ENCODE peak calls at places on chromosomes 11 and 22, in ten cellular contexts. One of them, this sample, is unnamed.

GRCh38 chr11:131985769-131986393 is 615.5 kb downstream of the NTM start:
- DNase-seq in GM12864: no peak
- DNase-seq in T1000: no peak
- DNase-seq in AG09319: peak
- DNase-seq in NCI-H2227 treated with DMSO at 0.1 percent for 48 hours: no peak
- DNase-seq in CD4-positive, alpha-beta memory T cell: no peak
- DNase-seq in activated naive CD4-positive, alpha-beta T cell treated with anti-CD3 and anti-CD28 coated beads, Interleukin-2, amount 10 ng/mL, durations not matched to agents 7 days and 5 days: no peak
- DNase-seq in left colon: no peak
- DNase-seq in ACHN: no peak
- DNase-seq in CD4-positive, alpha-beta T cell: no peak
- DNase-seq in this sample: no peak

GRCh38 chr22:46451741-46452140 is 85.7 kb downstream of the CELSR1 start:
- DNase-seq in GM12864: no peak
- DNase-seq in T1000: no peak
- DNase-seq in AG09319: no peak
- DNase-seq in NCI-H2227 treated with DMSO at 0.1 percent for 48 hours: no peak
- DNase-seq in CD4-positive, alpha-beta memory T cell: no peak
- DNase-seq in activated naive CD4-positive, alpha-beta T cell treated with anti-CD3 and anti-CD28 coated beads, Interleukin-2, amount 10 ng/mL, durations not matched to agents 7 days and 5 days: no peak
- DNase-seq in left colon: no peak
- DNase-seq in ACHN: no peak
- DNase-seq in CD4-positive, alpha-beta T cell: no peak
- DNase-seq in this sample: no peak

GRCh38 chr11:45096636-45097035 is 49.8 kb upstream of the PRDM11 start:
- DNase-seq in GM12864: no peak
- DNase-seq in T1000: no peak
- DNase-seq in AG09319: no peak
- DNase-seq in NCI-H2227 treated with DMSO at 0.1 percent for 48 hours: no peak
- DNase-seq in CD4-positive, alpha-beta memory T cell: no peak
- DNase-seq in activated naive CD4-positive, alpha-beta T cell treated with anti-CD3 and anti-CD28 coated beads, Interleukin-2, amount 10 ng/mL, durations not matched to agents 7 days and 5 days: no peak
- DNase-seq in left colon: no peak
- DNase-seq in ACHN: no peak
- DNase-seq in CD4-positive, alpha-beta T cell: no peak
- DNase-seq in this sample: no peak

GRCh38 chr11:75946531-75947530 is 131.8 kb downstream of the UVRAG start:
- DNase-seq in GM12864: no peak
- DNase-seq in T1000: no peak
- DNase-seq in AG09319: no peak
- DNase-seq in NCI-H2227 treated with DMSO at 0.1 percent for 48 hours: no peak
- DNase-seq in CD4-positive, alpha-beta memory T cell: no peak
- DNase-seq in activated naive CD4-positive, alpha-beta T cell treated with anti-CD3 and anti-CD28 coated beads, Interleukin-2, amount 10 ng/mL, durations not matched to agents 7 days and 5 days: no peak
- DNase-seq in left colon: no peak
- DNase-seq in ACHN: no peak
- DNase-seq in CD4-positive, alpha-beta T cell: no peak
- DNase-seq in this sample: no peak

GRCh38 chr11:45560153-45560934 is 105.1 kb downstream of the CHST1 start:
- DNase-seq in GM12864: no peak
- DNase-seq in T1000: no peak
- DNase-seq in AG09319: no peak
- DNase-seq in NCI-H2227 treated with DMSO at 0.1 percent for 48 hours: no peak
- DNase-seq in CD4-positive, alpha-beta memory T cell: no peak
- DNase-seq in activated naive CD4-positive, alpha-beta T cell treated with anti-CD3 and anti-CD28 coated beads, Interleukin-2, amount 10 ng/mL, durations not matched to agents 7 days and 5 days: no peak
- DNase-seq in left colon: no peak
- DNase-seq in ACHN: no peak
- DNase-seq in CD4-positive, alpha-beta T cell: no peak
- DNase-seq in this sample: no peak

GRCh38 chr22:37281646-37282384 is 493 bp upstream of the CYTH4 start:
- DNase-seq in GM12864: no peak
- DNase-seq in T1000: no peak
- DNase-seq in AG09319: no peak
- DNase-seq in NCI-H2227 treated with DMSO at 0.1 percent for 48 hours: no peak
- DNase-seq in CD4-positive, alpha-beta memory T cell: no peak
- DNase-seq in activated naive CD4-positive, alpha-beta T cell treated with anti-CD3 and anti-CD28 coated beads, Interleukin-2, amount 10 ng/mL, durations not matched to agents 7 days and 5 days: no peak
- DNase-seq in left colon: no peak
- DNase-seq in ACHN: no peak
- DNase-seq in CD4-positive, alpha-beta T cell: no peak
- DNase-seq in this sample: no peak

GRCh38 chr11:46450846-46451470 is 59.4 kb upstream of the CHRM4 start:
- DNase-seq in GM12864: no peak
- DNase-seq in T1000: no peak
- DNase-seq in AG09319: no peak
- DNase-seq in NCI-H2227 treated with DMSO at 0.1 percent for 48 hours: no peak
- DNase-seq in CD4-positive, alpha-beta memory T cell: no peak
- DNase-seq in activated naive CD4-positive, alpha-beta T cell treated with anti-CD3 and anti-CD28 coated beads, Interleukin-2, amount 10 ng/mL, durations not matched to agents 7 days and 5 days: no peak
- DNase-seq in left colon: no peak
- DNase-seq in ACHN: no peak
- DNase-seq in CD4-positive, alpha-beta T cell: no peak
- DNase-seq in this sample: no peak

GRCh38 chr22:37674951-37675929 is at the start of gene LGALS1:
- DNase-seq in GM12864: peak
- DNase-seq in T1000: peak
- DNase-seq in AG09319: peak
- DNase-seq in NCI-H2227 treated with DMSO at 0.1 percent for 48 hours: peak
- DNase-seq in CD4-positive, alpha-beta memory T cell: peak
- DNase-seq in activated naive CD4-positive, alpha-beta T cell treated with anti-CD3 and anti-CD28 coated beads, Interleukin-2, amount 10 ng/mL, durations not matched to agents 7 days and 5 days: peak
- DNase-seq in left colon: peak
- DNase-seq in ACHN: peak
- DNase-seq in CD4-positive, alpha-beta T cell: peak
- DNase-seq in this sample: peak

GRCh38 chr11:130037058-130037457 is 32.6 kb upstream of the APLP2 start:
- DNase-seq in GM12864: no peak
- DNase-seq in T1000: no peak
- DNase-seq in AG09319: peak
- DNase-seq in NCI-H2227 treated with DMSO at 0.1 percent for 48 hours: no peak
- DNase-seq in CD4-positive, alpha-beta memory T cell: no peak
- DNase-seq in activated naive CD4-positive, alpha-beta T cell treated with anti-CD3 and anti-CD28 coated beads, Interleukin-2, amount 10 ng/mL, durations not matched to agents 7 days and 5 days: no peak
- DNase-seq in left colon: no peak
- DNase-seq in ACHN: peak
- DNase-seq in CD4-positive, alpha-beta T cell: no peak
- DNase-seq in this sample: no peak

GRCh38 chr11:16603890-16604783 is 134.3 kb upstream of the C11orf58 start:
- DNase-seq in GM12864: no peak
- DNase-seq in T1000: peak
- DNase-seq in AG09319: no peak
- DNase-seq in NCI-H2227 treated with DMSO at 0.1 percent for 48 hours: no peak
- DNase-seq in CD4-positive, alpha-beta memory T cell: no peak
- DNase-seq in activated naive CD4-positive, alpha-beta T cell treated with anti-CD3 and anti-CD28 coated beads, Interleukin-2, amount 10 ng/mL, durations not matched to agents 7 days and 5 days: no peak
- DNase-seq in left colon: no peak
- DNase-seq in ACHN: peak
- DNase-seq in CD4-positive, alpha-beta T cell: no peak
- DNase-seq in this sample: no peak

GRCh38 chr11:788953-789940 is 643 bp downstream of the CEND1 start:
- DNase-seq in GM12864: no peak
- DNase-seq in T1000: no peak
- DNase-seq in AG09319: no peak
- DNase-seq in NCI-H2227 treated with DMSO at 0.1 percent for 48 hours: no peak
- DNase-seq in CD4-positive, alpha-beta memory T cell: no peak
- DNase-seq in activated naive CD4-positive, alpha-beta T cell treated with anti-CD3 and anti-CD28 coated beads, Interleukin-2, amount 10 ng/mL, durations not matched to agents 7 days and 5 days: no peak
- DNase-seq in left colon: no peak
- DNase-seq in ACHN: no peak
- DNase-seq in CD4-positive, alpha-beta T cell: no peak
- DNase-seq in this sample: no peak

GRCh38 chr22:49677495-49677889 is 150.2 kb downstream of the BRD1 start:
- DNase-seq in GM12864: no peak
- DNase-seq in T1000: no peak
- DNase-seq in AG09319: no peak
- DNase-seq in NCI-H2227 treated with DMSO at 0.1 percent for 48 hours: no peak
- DNase-seq in CD4-positive, alpha-beta memory T cell: no peak
- DNase-seq in activated naive CD4-positive, alpha-beta T cell treated with anti-CD3 and anti-CD28 coated beads, Interleukin-2, amount 10 ng/mL, durations not matched to agents 7 days and 5 days: no peak
- DNase-seq in left colon: no peak
- DNase-seq in ACHN: no peak
- DNase-seq in CD4-positive, alpha-beta T cell: no peak
- DNase-seq in this sample: no peak

GRCh38 chr22:19663821-19664325 is 50.4 kb upstream of the SEPTIN5 start:
- DNase-seq in GM12864: no peak
- DNase-seq in T1000: no peak
- DNase-seq in AG09319: no peak
- DNase-seq in NCI-H2227 treated with DMSO at 0.1 percent for 48 hours: peak
- DNase-seq in CD4-positive, alpha-beta memory T cell: no peak
- DNase-seq in activated naive CD4-positive, alpha-beta T cell treated with anti-CD3 and anti-CD28 coated beads, Interleukin-2, amount 10 ng/mL, durations not matched to agents 7 days and 5 days: no peak
- DNase-seq in left colon: no peak
- DNase-seq in ACHN: no peak
- DNase-seq in CD4-positive, alpha-beta T cell: no peak
- DNase-seq in this sample: no peak

GRCh38 chr11:31958086-31958735 is 132.7 kb upstream of the RCN1 start:
- DNase-seq in GM12864: no peak
- DNase-seq in T1000: no peak
- DNase-seq in AG09319: no peak
- DNase-seq in NCI-H2227 treated with DMSO at 0.1 percent for 48 hours: no peak
- DNase-seq in CD4-positive, alpha-beta memory T cell: peak
- DNase-seq in activated naive CD4-positive, alpha-beta T cell treated with anti-CD3 and anti-CD28 coated beads, Interleukin-2, amount 10 ng/mL, durations not matched to agents 7 days and 5 days: peak
- DNase-seq in left colon: no peak
- DNase-seq in ACHN: peak
- DNase-seq in CD4-positive, alpha-beta T cell: peak
- DNase-seq in this sample: peak

GRCh38 chr11:32615422-32615821 is 31.8 kb downstream of the EIF3M start:
- DNase-seq in GM12864: no peak
- DNase-seq in T1000: no peak
- DNase-seq in AG09319: no peak
- DNase-seq in NCI-H2227 treated with DMSO at 0.1 percent for 48 hours: no peak
- DNase-seq in CD4-positive, alpha-beta memory T cell: no peak
- DNase-seq in activated naive CD4-positive, alpha-beta T cell treated with anti-CD3 and anti-CD28 coated beads, Interleukin-2, amount 10 ng/mL, durations not matched to agents 7 days and 5 days: no peak
- DNase-seq in left colon: no peak
- DNase-seq in ACHN: peak
- DNase-seq in CD4-positive, alpha-beta T cell: no peak
- DNase-seq in this sample: no peak

GRCh38 chr11:114272311-114272710 is 23.9 kb upstream of the NNMT start:
- DNase-seq in GM12864: no peak
- DNase-seq in T1000: no peak
- DNase-seq in AG09319: no peak
- DNase-seq in NCI-H2227 treated with DMSO at 0.1 percent for 48 hours: no peak
- DNase-seq in CD4-positive, alpha-beta memory T cell: no peak
- DNase-seq in activated naive CD4-positive, alpha-beta T cell treated with anti-CD3 and anti-CD28 coated beads, Interleukin-2, amount 10 ng/mL, durations not matched to agents 7 days and 5 days: no peak
- DNase-seq in left colon: no peak
- DNase-seq in ACHN: no peak
- DNase-seq in CD4-positive, alpha-beta T cell: no peak
- DNase-seq in this sample: no peak

GRCh38 chr11:64146036-64146943 is 19.6 kb downstream of the MACROD1 start:
- DNase-seq in GM12864: no peak
- DNase-seq in T1000: peak
- DNase-seq in AG09319: no peak
- DNase-seq in NCI-H2227 treated with DMSO at 0.1 percent for 48 hours: peak
- DNase-seq in CD4-positive, alpha-beta memory T cell: peak
- DNase-seq in activated naive CD4-positive, alpha-beta T cell treated with anti-CD3 and anti-CD28 coated beads, Interleukin-2, amount 10 ng/mL, durations not matched to agents 7 days and 5 days: peak
- DNase-seq in left colon: peak
- DNase-seq in ACHN: peak
- DNase-seq in CD4-positive, alpha-beta T cell: peak
- DNase-seq in this sample: peak

GRCh38 chr11:117316197-117316961 is at the start of gene BACE1:
- DNase-seq in GM12864: no peak
- DNase-seq in T1000: peak
- DNase-seq in AG09319: peak
- DNase-seq in NCI-H2227 treated with DMSO at 0.1 percent for 48 hours: peak
- DNase-seq in CD4-positive, alpha-beta memory T cell: peak
- DNase-seq in activated naive CD4-positive, alpha-beta T cell treated with anti-CD3 and anti-CD28 coated beads, Interleukin-2, amount 10 ng/mL, durations not matched to agents 7 days and 5 days: peak
- DNase-seq in left colon: peak
- DNase-seq in ACHN: peak
- DNase-seq in CD4-positive, alpha-beta T cell: no peak
- DNase-seq in this sample: no peak

GRCh38 chr11:48216510-48216909 is at the start of gene OR4B1:
- DNase-seq in GM12864: no peak
- DNase-seq in T1000: no peak
- DNase-seq in AG09319: no peak
- DNase-seq in NCI-H2227 treated with DMSO at 0.1 percent for 48 hours: no peak
- DNase-seq in CD4-positive, alpha-beta memory T cell: no peak
- DNase-seq in activated naive CD4-positive, alpha-beta T cell treated with anti-CD3 and anti-CD28 coated beads, Interleukin-2, amount 10 ng/mL, durations not matched to agents 7 days and 5 days: no peak
- DNase-seq in left colon: no peak
- DNase-seq in ACHN: no peak
- DNase-seq in CD4-positive, alpha-beta T cell: no peak
- DNase-seq in this sample: no peak

GRCh38 chr11:27211370-27212127 is 151.5 kb downstream of the CCDC34 start:
- DNase-seq in GM12864: no peak
- DNase-seq in T1000: no peak
- DNase-seq in AG09319: no peak
- DNase-seq in NCI-H2227 treated with DMSO at 0.1 percent for 48 hours: no peak
- DNase-seq in CD4-positive, alpha-beta memory T cell: no peak
- DNase-seq in activated naive CD4-positive, alpha-beta T cell treated with anti-CD3 and anti-CD28 coated beads, Interleukin-2, amount 10 ng/mL, durations not matched to agents 7 days and 5 days: peak
- DNase-seq in left colon: no peak
- DNase-seq in ACHN: peak
- DNase-seq in CD4-positive, alpha-beta T cell: no peak
- DNase-seq in this sample: no peak

GRCh38 chr11:44324787-44325525 is 15.0 kb upstream of the ALX4 start:
- DNase-seq in GM12864: no peak
- DNase-seq in T1000: no peak
- DNase-seq in AG09319: no peak
- DNase-seq in NCI-H2227 treated with DMSO at 0.1 percent for 48 hours: no peak
- DNase-seq in CD4-positive, alpha-beta memory T cell: no peak
- DNase-seq in activated naive CD4-positive, alpha-beta T cell treated with anti-CD3 and anti-CD28 coated beads, Interleukin-2, amount 10 ng/mL, durations not matched to agents 7 days and 5 days: no peak
- DNase-seq in left colon: no peak
- DNase-seq in ACHN: no peak
- DNase-seq in CD4-positive, alpha-beta T cell: no peak
- DNase-seq in this sample: no peak

GRCh38 chr11:43067681-43068080 is 244.1 kb upstream of the API5 start:
- DNase-seq in GM12864: no peak
- DNase-seq in T1000: no peak
- DNase-seq in AG09319: no peak
- DNase-seq in NCI-H2227 treated with DMSO at 0.1 percent for 48 hours: no peak
- DNase-seq in CD4-positive, alpha-beta memory T cell: no peak
- DNase-seq in activated naive CD4-positive, alpha-beta T cell treated with anti-CD3 and anti-CD28 coated beads, Interleukin-2, amount 10 ng/mL, durations not matched to agents 7 days and 5 days: no peak
- DNase-seq in left colon: no peak
- DNase-seq in ACHN: no peak
- DNase-seq in CD4-positive, alpha-beta T cell: no peak
- DNase-seq in this sample: no peak

GRCh38 chr11:77865805-77866204 is 44.9 kb downstream of the AAMDC start:
- DNase-seq in GM12864: no peak
- DNase-seq in T1000: no peak
- DNase-seq in AG09319: no peak
- DNase-seq in NCI-H2227 treated with DMSO at 0.1 percent for 48 hours: no peak
- DNase-seq in CD4-positive, alpha-beta memory T cell: no peak
- DNase-seq in activated naive CD4-positive, alpha-beta T cell treated with anti-CD3 and anti-CD28 coated beads, Interleukin-2, amount 10 ng/mL, durations not matched to agents 7 days and 5 days: no peak
- DNase-seq in left colon: no peak
- DNase-seq in ACHN: no peak
- DNase-seq in CD4-positive, alpha-beta T cell: no peak
- DNase-seq in this sample: no peak

GRCh38 chr11:6474806-6475500 is 1.2 kb upstream of the TRIM3 start:
- DNase-seq in GM12864: no peak
- DNase-seq in T1000: no peak
- DNase-seq in AG09319: no peak
- DNase-seq in NCI-H2227 treated with DMSO at 0.1 percent for 48 hours: no peak
- DNase-seq in CD4-positive, alpha-beta memory T cell: peak
- DNase-seq in activated naive CD4-positive, alpha-beta T cell treated with anti-CD3 and anti-CD28 coated beads, Interleukin-2, amount 10 ng/mL, durations not matched to agents 7 days and 5 days: no peak
- DNase-seq in left colon: no peak
- DNase-seq in ACHN: no peak
- DNase-seq in CD4-positive, alpha-beta T cell: no peak
- DNase-seq in this sample: no peak

GRCh38 chr11:113481226-113481625 is 6.0 kb upstream of the DRD2 start:
- DNase-seq in GM12864: no peak
- DNase-seq in T1000: no peak
- DNase-seq in AG09319: no peak
- DNase-seq in NCI-H2227 treated with DMSO at 0.1 percent for 48 hours: no peak
- DNase-seq in CD4-positive, alpha-beta memory T cell: no peak
- DNase-seq in activated naive CD4-positive, alpha-beta T cell treated with anti-CD3 and anti-CD28 coated beads, Interleukin-2, amount 10 ng/mL, durations not matched to agents 7 days and 5 days: no peak
- DNase-seq in left colon: no peak
- DNase-seq in ACHN: no peak
- DNase-seq in CD4-positive, alpha-beta T cell: no peak
- DNase-seq in this sample: no peak

GRCh38 chr11:95134491-95134890 is 44.8 kb downstream of the ENDOD1 start:
- DNase-seq in GM12864: no peak
- DNase-seq in T1000: peak
- DNase-seq in AG09319: no peak
- DNase-seq in NCI-H2227 treated with DMSO at 0.1 percent for 48 hours: no peak
- DNase-seq in CD4-positive, alpha-beta memory T cell: no peak
- DNase-seq in activated naive CD4-positive, alpha-beta T cell treated with anti-CD3 and anti-CD28 coated beads, Interleukin-2, amount 10 ng/mL, durations not matched to agents 7 days and 5 days: no peak
- DNase-seq in left colon: no peak
- DNase-seq in ACHN: peak
- DNase-seq in CD4-positive, alpha-beta T cell: no peak
- DNase-seq in this sample: no peak

GRCh38 chr22:25702571-25703167 is 39.3 kb upstream of the MYO18B start:
- DNase-seq in GM12864: peak
- DNase-seq in T1000: no peak
- DNase-seq in AG09319: no peak
- DNase-seq in NCI-H2227 treated with DMSO at 0.1 percent for 48 hours: no peak
- DNase-seq in CD4-positive, alpha-beta memory T cell: no peak
- DNase-seq in activated naive CD4-positive, alpha-beta T cell treated with anti-CD3 and anti-CD28 coated beads, Interleukin-2, amount 10 ng/mL, durations not matched to agents 7 days and 5 days: peak
- DNase-seq in left colon: no peak
- DNase-seq in ACHN: no peak
- DNase-seq in CD4-positive, alpha-beta T cell: no peak
- DNase-seq in this sample: no peak

GRCh38 chr11:34387653-34388052 is 29.8 kb upstream of the ABTB2 start:
- DNase-seq in GM12864: no peak
- DNase-seq in T1000: no peak
- DNase-seq in AG09319: no peak
- DNase-seq in NCI-H2227 treated with DMSO at 0.1 percent for 48 hours: no peak
- DNase-seq in CD4-positive, alpha-beta memory T cell: no peak
- DNase-seq in activated naive CD4-positive, alpha-beta T cell treated with anti-CD3 and anti-CD28 coated beads, Interleukin-2, amount 10 ng/mL, durations not matched to agents 7 days and 5 days: no peak
- DNase-seq in left colon: no peak
- DNase-seq in ACHN: no peak
- DNase-seq in CD4-positive, alpha-beta T cell: no peak
- DNase-seq in this sample: no peak

This sample was measured in T-cell.